ENCODE peak calls at places on chromosomes 16 and 17, in four cellular contexts. I is K562, L is GM12878, J is HepG2. M is an unnamed sample.

GRCh38 chr17:67390006-67390645 is 13.0 kb downstream of the PITPNC1 start:
- DNase-seq in I (no peak), L (no peak), J (no peak), M (no peak)

GRCh38 chr17:70076831-70077230 is 1.8 kb downstream of the KCNJ16 start:
- DNase-seq in I (no peak), L (no peak), J (no peak), M (no peak)

GRCh38 chr17:14211778-14212177 is 24.9 kb downstream of the CDRT15 start:
- DNase-seq in I (peak), L (no peak), J (no peak), M (peak)

GRCh38 chr17:81961087-81961514 is at the start of gene NOTUM:
- DNase-seq in I (peak), L (no peak), J (peak), M (peak)

GRCh38 chr17:80951121-80952090 is 40.2 kb upstream of the CHMP6 start:
- DNase-seq in I (no peak), L (no peak), J (no peak), M (no peak)

GRCh38 chr17:58755269-58755576 is 431 bp upstream of the PPM1E start:
- DNase-seq in I (no peak), L (no peak), J (no peak), M (no peak)

GRCh38 chr17:48439875-48440505 is 10.0 kb upstream of the SKAP1 start:
- DNase-seq in I (peak), L (no peak), J (no peak), M (no peak)

GRCh38 chr17:72603346-72604242 is 482.8 kb downstream of the SOX9 start:
- DNase-seq in I (no peak), L (no peak), J (no peak), M (no peak)

GRCh38 chr16:23901178-23902131 is 65.7 kb downstream of the PRKCB start:
- DNase-seq in I (peak), L (no peak), J (no peak), M (no peak)

GRCh38 chr17:41107941-41108445 is 2.8 kb downstream of the KRTAP4-9 start:
- DNase-seq in I (no peak), L (no peak), J (no peak), M (no peak)

GRCh38 chr16:50751528-50751927 is 9.6 kb downstream of the CYLD start:
- DNase-seq in I (no peak), L (no peak), J (no peak), M (no peak)

GRCh38 chr17:53335443-53335842 is 487.3 kb upstream of the KIF2B start:
- DNase-seq in I (no peak), L (no peak), J (no peak), M (no peak)

GRCh38 chr16:83762141-83763024 is 45.4 kb upstream of the HSBP1 start:
- DNase-seq in I (no peak), L (no peak), J (no peak), M (no peak)

GRCh38 chr17:79808763-79809529 is 12.1 kb upstream of the CBX8 start:
- DNase-seq in I (no peak), L (no peak), J (peak), M (no peak)

GRCh38 chr17:2636169-2636930 is 42.9 kb downstream of the PAFAH1B1 start:
- DNase-seq in I (no peak), L (no peak), J (no peak), M (no peak)

GRCh38 chr17:77233635-77234334 is 93.0 kb downstream of the SEC14L1 start:
- DNase-seq in I (peak), L (peak), J (peak), M (no peak)

GRCh38 chr16:10250137-10250850 is 68.1 kb upstream of the GRIN2A start:
- DNase-seq in I (no peak), L (no peak), J (no peak), M (no peak)

GRCh38 chr17:76080207-76080933 is 1.4 kb downstream of the ZACN start:
- DNase-seq in I (no peak), L (no peak), J (no peak), M (no peak)

GRCh38 chr17:7889166-7889584 is 586 bp downstream of the CHD3 start:
- DNase-seq in I (peak), L (no peak), J (peak), M (peak)

GRCh38 chr17:18970582-18971480 is 18.9 kb downstream of the SLC5A10 start:
- DNase-seq in I (no peak), L (no peak), J (no peak), M (no peak)

GRCh38 chr16:49469930-49470451 is 96.4 kb downstream of the C16orf78 start:
- DNase-seq in I (no peak), L (no peak), J (no peak), M (no peak)

GRCh38 chr17:4230142-4230541 is 33.6 kb downstream of the ANKFY1 start:
- DNase-seq in I (no peak), L (no peak), J (no peak), M (no peak)

GRCh38 chr16:75251280-75252048 is at the start of gene BCAR1:
- DNase-seq in I (peak), L (no peak), J (peak), M (peak)

GRCh38 chr17:34135841-34136240 is 119.2 kb upstream of the CCL2 start:
- DNase-seq in I (no peak), L (no peak), J (no peak), M (no peak)

GRCh38 chr17:83196973-83197880 is 117.8 kb downstream of the METRNL start:
- DNase-seq in I (no peak), L (no peak), J (no peak), M (no peak)

GRCh38 chr17:64214950-64215349 is 48.1 kb downstream of the TEX2 start:
- DNase-seq in I (no peak), L (no peak), J (no peak), M (no peak)

GRCh38 chr17:64217249-64217652 is 45.8 kb downstream of the TEX2 start:
- DNase-seq in I (no peak), L (no peak), J (peak), M (no peak)

GRCh38 chr17:64218066-64218465 is 45.0 kb downstream of the TEX2 start:
- DNase-seq in I (no peak), L (peak), J (no peak), M (no peak)

GRCh38 chr17:64216030-64216384 is 47.1 kb downstream of the TEX2 start:
- DNase-seq in I (no peak), L (no peak), J (no peak), M (no peak)

GRCh38 chr17:64216385-64217248 is 46.4 kb downstream of the TEX2 start:
- DNase-seq in I (peak), L (peak), J (peak), M (no peak)
- TF ChIP-seq FOXK2 in I (no peak), L (no peak), J (peak), M (no peak)

GRCh38 chr16:67283039-67283825 is 3.9 kb downstream of the PLEKHG4 start:
- DNase-seq in I (no peak), L (no peak), J (no peak), M (no peak)
- TF ChIP-seq FOXK2 in I (no peak), L (no peak), J (no peak), M (no peak)

DNA sequence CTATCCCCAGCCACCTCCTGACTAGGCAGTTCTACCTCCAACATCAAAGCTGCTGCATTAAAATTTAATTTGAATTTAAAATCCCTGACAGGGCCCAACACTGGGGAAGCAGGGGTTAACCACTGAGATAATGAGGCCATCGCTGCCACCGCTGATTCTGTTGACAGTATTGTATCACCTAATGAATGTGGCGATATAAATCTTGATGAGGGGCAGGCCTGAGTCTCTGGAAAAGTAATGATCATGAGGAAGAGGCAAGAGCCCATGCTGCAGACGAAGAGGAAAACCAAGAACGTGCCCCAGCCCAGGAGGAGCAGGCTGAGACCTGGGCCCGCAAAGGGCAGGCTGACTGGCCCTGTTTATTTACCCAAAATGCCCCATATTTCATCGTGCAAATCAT is 251.4 kb upstream of the ZFHX3 start:
- DNase-seq in I (no peak), L (no peak), J (no peak), M (no peak)
- TF ChIP-seq FOXK2 in I (no peak), L (no peak), J (no peak), M (no peak)

GRCh38 chr16:3369073-3369472 is 13.4 kb downstream of the OR2C1 start:
- DNase-seq in I (no peak), L (no peak), J (no peak), M (no peak)
- TF ChIP-seq FOXK2 in I (no peak), L (no peak), J (no peak), M (no peak)

DNA sequence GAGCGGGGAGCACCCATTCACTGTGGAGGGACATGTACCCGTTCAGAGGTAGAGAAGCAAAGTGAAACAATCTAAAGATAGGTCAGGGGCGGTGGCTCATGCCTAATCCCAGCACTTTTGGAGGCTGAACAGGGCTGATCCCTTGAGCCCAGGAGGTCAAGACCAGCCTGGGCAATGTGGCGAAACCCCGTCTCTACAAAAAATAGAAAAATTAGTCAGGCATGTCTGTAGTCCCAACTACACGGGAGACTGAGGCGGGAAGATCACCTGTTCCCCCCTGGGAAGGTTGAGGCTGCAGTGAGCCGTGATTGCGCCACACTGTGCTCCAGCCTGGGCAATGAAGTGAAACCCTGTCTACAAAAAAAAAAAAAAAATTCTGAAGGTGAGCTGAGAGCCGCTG is 21.7 kb downstream of the MYL4 start:
- DNase-seq in I (no peak), L (peak), J (no peak), M (no peak)
- TF ChIP-seq FOXK2 in I (no peak), L (no peak), J (no peak), M (no peak)

GRCh38 chr17:42406602-42407288 is 16.3 kb downstream of the CAVIN1 start:
- DNase-seq in I (peak), L (no peak), J (no peak), M (no peak)

GRCh38 chr17:42408076-42408475 is 15.0 kb downstream of the CAVIN1 start:
- DNase-seq in I (no peak), L (no peak), J (no peak), M (no peak)

GRCh38 chr17:42405963-42406495 is 17.0 kb downstream of the CAVIN1 start:
- DNase-seq in I (peak), L (no peak), J (peak), M (peak)

GRCh38 chr17:42405076-42405475 is 16.8 kb upstream of the STAT3 start:
- DNase-seq in I (no peak), L (no peak), J (no peak), M (no peak)

GRCh38 chr17:42407289-42407836 is 15.7 kb downstream of the CAVIN1 start:
- DNase-seq in I (peak), L (no peak), J (peak), M (peak)
- TF ChIP-seq FOXK2 in I (no peak), L (no peak), J (no peak), M (no peak)